ENCODE peak calls at places on chromosomes 13 and 19, in six cellular contexts. X is upper lobe of left lung, Y is sigmoid colon, J is endothelial cell of umbilical vein, A is HL-60, T is HCT116. I is an unnamed sample.

GRCh38 chr13:28819748-28820098 is 416 bp upstream of the MTUS2 start:
- DNase-seq in J (peak), A (no peak), T (no peak), X (peak), Y (no peak), I (peak)

GRCh38 chr19:1882089-1882785 is 3.1 kb downstream of the ABHD17A start:
- DNase-seq in Y (no peak), T (no peak), X (peak), A (no peak), J (peak), I (no peak)

GRCh38 chr19:38003427-38004099 is 96.6 kb downstream of the SIPA1L3 start:
- DNase-seq in Y (peak), X (no peak), J (peak), T (no peak), A (no peak), I (peak)

GRCh38 chr19:53780506-53780905 is 43.6 kb downstream of the NLRP12 start:
- DNase-seq in X (no peak), J (no peak), A (no peak), Y (no peak), T (no peak), I (no peak)

GRCh38 chr19:41269055-41269454 is 4.9 kb downstream of the HNRNPUL1 start:
- DNase-seq in J (no peak), X (no peak), Y (no peak), T (no peak), A (no peak), I (no peak)

GRCh38 chr19:32181356-32181920 is 164.0 kb upstream of the ZNF507 start:
- DNase-seq in Y (no peak), A (no peak), J (no peak), X (no peak), T (no peak), I (no peak)

GRCh38 chr13:33123066-33123940 is 107.1 kb downstream of the KL start:
- DNase-seq in X (no peak), J (peak), Y (peak), T (no peak), A (peak), I (no peak)

GRCh38 chr13:51590966-51591627 is 6.8 kb downstream of the WDFY2 start:
- DNase-seq in A (no peak), T (no peak), Y (no peak), X (no peak), J (peak), I (peak)

GRCh38 chr19:15836345-15836594 is 20.8 kb upstream of the OR10H1 start:
- DNase-seq in A (no peak), X (no peak), Y (no peak), T (no peak), J (peak), I (no peak)

GRCh38 chr19:55172741-55173140 is 6.3 kb upstream of the DNAAF3 start:
- DNase-seq in T (no peak), X (no peak), J (no peak), Y (no peak), A (no peak), I (no peak)

GRCh38 chr13:32811297-32811800 is 204.9 kb upstream of the KL start:
- DNase-seq in X (no peak), J (no peak), A (no peak), Y (no peak), T (no peak), I (no peak)

GRCh38 chr19:45424191-45425058 is 708 bp upstream of the ERCC1 start:
- DNase-seq in A (peak), T (peak), X (peak), Y (peak), J (peak), I (peak)

GRCh38 chr19:29277107-29277506 is 64.2 kb upstream of the UQCRFS1 start:
- DNase-seq in T (no peak), J (no peak), A (no peak), X (no peak), Y (peak), I (no peak)

GRCh38 chr19:46624958-46625661 is at the start of gene PTGIR:
- DNase-seq in T (no peak), J (peak), A (no peak), X (no peak), Y (peak), I (no peak)

GRCh38 chr13:110559429-110559943 is 2.0 kb downstream of the RAB20 start:
- DNase-seq in X (peak), Y (peak), A (no peak), T (no peak), J (no peak), I (peak)

GRCh38 chr13:98868932-98869331 is 108.9 kb downstream of the DOCK9 start:
- DNase-seq in Y (no peak), A (no peak), T (no peak), X (no peak), J (no peak), I (no peak)
- TF ChIP-seq POLR2AphosphoS5 in Y (no peak), A (no peak), T (no peak), X (no peak), J (no peak), I (no peak)

DNA sequence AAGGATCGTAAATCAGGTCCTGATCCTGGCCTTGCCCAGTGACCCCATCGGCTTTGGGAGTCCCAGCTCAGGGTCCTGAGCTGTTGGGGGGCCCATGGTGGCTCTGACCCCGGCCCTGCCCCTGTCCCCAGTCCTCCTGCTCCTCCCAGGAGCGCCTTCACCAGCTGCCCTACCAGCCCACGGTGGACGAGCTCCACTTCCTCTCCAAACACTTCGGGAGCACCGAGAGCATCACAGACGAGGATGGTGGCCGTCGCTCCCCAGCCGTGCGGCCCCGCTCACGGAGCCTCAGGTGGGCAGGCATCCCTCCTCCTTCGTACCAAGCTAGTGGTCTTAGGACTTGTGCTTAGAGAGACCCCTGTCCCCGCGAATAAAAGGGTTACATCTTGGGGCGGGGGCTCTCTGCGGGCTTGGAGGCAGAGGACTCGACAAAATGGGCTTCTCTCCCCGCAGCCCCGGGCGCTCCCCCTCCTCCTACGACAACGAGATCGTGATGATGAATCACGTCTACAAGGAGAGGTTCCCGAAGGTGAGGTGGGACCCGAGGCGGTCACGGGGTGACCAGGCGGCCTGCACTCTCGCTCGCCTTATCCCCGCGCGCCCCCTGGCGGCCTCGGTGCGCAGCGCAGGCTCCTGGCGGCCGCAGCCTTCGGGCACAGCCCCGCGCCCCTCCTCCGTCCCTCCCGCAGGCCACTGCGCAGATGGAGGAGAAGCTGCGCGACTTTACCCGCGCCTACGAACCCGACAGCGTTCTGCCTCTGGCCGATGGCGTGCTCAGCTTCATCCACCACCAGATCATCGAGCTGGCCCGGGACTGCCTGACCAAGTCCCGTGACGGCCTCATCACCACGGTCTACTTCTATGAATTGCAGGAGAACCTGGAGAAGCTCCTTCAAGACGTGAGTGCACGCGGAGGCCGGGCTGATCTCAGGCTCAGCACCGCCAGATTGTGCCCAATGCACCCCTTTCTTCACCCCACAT is 9.1 kb downstream of the MAST1 start:
- DNase-seq in Y (peak), A (peak), X (peak), T (no peak), J (peak), I (peak)
- TF ChIP-seq POLR2AphosphoS5 in Y (no peak), A (no peak), X (no peak), T (no peak), J (no peak), I (peak)

GRCh38 chr13:44350775-44351504 is 22.7 kb upstream of the SERP2 start:
- DNase-seq in Y (no peak), T (no peak), J (no peak), A (no peak), X (no peak), I (no peak)
- TF ChIP-seq POLR2AphosphoS5 in Y (no peak), T (no peak), J (no peak), A (no peak), X (peak), I (peak)

DNA sequence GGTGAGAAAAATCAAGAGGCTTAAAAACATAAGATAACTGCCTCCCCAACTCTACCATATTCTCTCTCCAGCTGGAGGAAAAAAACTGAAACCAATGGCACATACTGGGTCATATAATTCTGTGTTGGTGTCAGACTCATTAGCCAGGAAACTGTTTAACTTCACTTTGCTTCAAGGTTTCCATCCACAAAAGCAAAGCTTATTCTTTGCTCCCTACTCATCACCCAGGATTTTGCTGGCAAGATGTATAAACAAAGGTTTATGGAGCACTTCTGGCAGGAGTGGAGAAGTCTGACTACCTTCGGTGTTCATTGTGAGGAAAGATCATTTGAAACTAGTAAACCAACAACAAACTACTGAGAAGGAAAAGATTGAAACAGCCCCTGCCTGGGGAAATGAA is 197.5 kb upstream of the SERP2 start:
- DNase-seq in J (no peak), A (no peak), T (no peak), X (no peak), Y (no peak), I (no peak)
- TF ChIP-seq POLR2AphosphoS5 in J (no peak), A (no peak), T (no peak), X (no peak), Y (peak), I (no peak)

GRCh38 chr13:48567521-48568331 is 34.8 kb upstream of the RCBTB2 start:
- DNase-seq in A (peak), T (no peak), J (peak), X (no peak), Y (no peak), I (peak)
- TF ChIP-seq POLR2AphosphoS5 in A (no peak), T (no peak), J (no peak), X (peak), Y (no peak), I (peak)

GRCh38 chr19:19203012-19203856 is at the start of gene NR2C2AP:
- DNase-seq in Y (peak), X (peak), T (peak), A (peak), J (peak), I (peak)
- TF ChIP-seq POLR2AphosphoS5 in Y (peak), X (no peak), T (peak), A (no peak), J (peak), I (peak)